ENCODE peak calls at places on chromosomes 12 and 14, in five cellular contexts. One of them, this sample, is unnamed.

GRCh38 chr12:34223640-34224039 is 201.3 kb downstream of the ALG10 start:
- DNase-seq in mammary epithelial cell: no peak
- DNase-seq in left ventricle myocardium inferior: no peak
- DNase-seq in GM06990: no peak
- DNase-seq in PC-3: no peak
- DNase-seq in this sample: no peak

GRCh38 chr12:109764123-109764522 is 50.5 kb downstream of the FAM222A start:
- DNase-seq in mammary epithelial cell: no peak
- DNase-seq in left ventricle myocardium inferior: no peak
- DNase-seq in GM06990: no peak
- DNase-seq in PC-3: no peak
- DNase-seq in this sample: no peak

GRCh38 chr14:23310546-23310945 is 3.9 kb downstream of the BCL2L2 start:
- DNase-seq in mammary epithelial cell: no peak
- DNase-seq in left ventricle myocardium inferior: no peak
- DNase-seq in GM06990: no peak
- DNase-seq in PC-3: no peak
- DNase-seq in this sample: no peak

GRCh38 chr14:96987771-96988170 is 190.6 kb downstream of the VRK1 start:
- DNase-seq in mammary epithelial cell: no peak
- DNase-seq in left ventricle myocardium inferior: no peak
- DNase-seq in GM06990: no peak
- DNase-seq in PC-3: no peak
- DNase-seq in this sample: no peak

GRCh38 chr14:96072746-96073145 is 33.6 kb downstream of the C14orf132 start:
- DNase-seq in mammary epithelial cell: no peak
- DNase-seq in left ventricle myocardium inferior: no peak
- DNase-seq in GM06990: no peak
- DNase-seq in PC-3: peak; percentile 26
- DNase-seq in this sample: no peak

GRCh38 chr12:75715323-75715644 is 203.9 kb upstream of the KRR1 start:
- DNase-seq in mammary epithelial cell: no peak
- DNase-seq in left ventricle myocardium inferior: no peak
- DNase-seq in GM06990: no peak
- DNase-seq in PC-3: no peak
- DNase-seq in this sample: no peak

GRCh38 chr14:89308232-89308959 is 108.6 kb downstream of the FOXN3 start:
- DNase-seq in mammary epithelial cell: no peak
- DNase-seq in left ventricle myocardium inferior: no peak
- DNase-seq in GM06990: peak; percentile 67
- DNase-seq in PC-3: peak; percentile 25
- DNase-seq in this sample: no peak

GRCh38 chr12:27914956-27915355 is 57.6 kb downstream of the PTHLH start:
- DNase-seq in mammary epithelial cell: no peak
- DNase-seq in left ventricle myocardium inferior: no peak
- DNase-seq in GM06990: no peak
- DNase-seq in PC-3: no peak
- DNase-seq in this sample: no peak

GRCh38 chr12:65720739-65721138 is 103.5 kb upstream of the HMGA2 start:
- DNase-seq in mammary epithelial cell: no peak
- DNase-seq in left ventricle myocardium inferior: no peak
- DNase-seq in GM06990: no peak
- DNase-seq in PC-3: no peak
- DNase-seq in this sample: no peak

GRCh38 chr14:61512026-61512425 is 183.3 kb upstream of the HIF1A start:
- DNase-seq in mammary epithelial cell: peak; percentile 30
- DNase-seq in left ventricle myocardium inferior: no peak
- DNase-seq in GM06990: no peak
- DNase-seq in PC-3: no peak
- DNase-seq in this sample: no peak

GRCh38 chr12:110575326-110575725 is 7.8 kb downstream of the PPTC7 start:
- DNase-seq in mammary epithelial cell: no peak
- DNase-seq in left ventricle myocardium inferior: no peak
- DNase-seq in GM06990: no peak
- DNase-seq in PC-3: no peak
- DNase-seq in this sample: no peak

GRCh38 chr12:124828264-124829007 is 35.2 kb downstream of the SCARB1 start:
- DNase-seq in mammary epithelial cell: peak; percentile 87
- DNase-seq in left ventricle myocardium inferior: no peak
- DNase-seq in GM06990: no peak
- DNase-seq in PC-3: peak; percentile 72
- DNase-seq in this sample: peak; percentile 46

GRCh38 chr14:99522934-99523660 is 41.9 kb downstream of the CCNK start:
- DNase-seq in mammary epithelial cell: no peak
- DNase-seq in left ventricle myocardium inferior: peak; percentile 15
- DNase-seq in GM06990: no peak
- DNase-seq in PC-3: no peak
- DNase-seq in this sample: no peak

GRCh38 chr12:83027021-83027723 is 340.5 kb downstream of the TMTC2 start:
- DNase-seq in mammary epithelial cell: no peak
- DNase-seq in left ventricle myocardium inferior: no peak
- DNase-seq in GM06990: no peak
- DNase-seq in PC-3: no peak
- DNase-seq in this sample: no peak
- TF ChIP-seq CTCF in mammary epithelial cell: no peak
- TF ChIP-seq CTCF in left ventricle myocardium inferior: no peak
- TF ChIP-seq CTCF in GM06990: no peak
- TF ChIP-seq CTCF in PC-3: no peak
- TF ChIP-seq CTCF in this sample: no peak

DNA sequence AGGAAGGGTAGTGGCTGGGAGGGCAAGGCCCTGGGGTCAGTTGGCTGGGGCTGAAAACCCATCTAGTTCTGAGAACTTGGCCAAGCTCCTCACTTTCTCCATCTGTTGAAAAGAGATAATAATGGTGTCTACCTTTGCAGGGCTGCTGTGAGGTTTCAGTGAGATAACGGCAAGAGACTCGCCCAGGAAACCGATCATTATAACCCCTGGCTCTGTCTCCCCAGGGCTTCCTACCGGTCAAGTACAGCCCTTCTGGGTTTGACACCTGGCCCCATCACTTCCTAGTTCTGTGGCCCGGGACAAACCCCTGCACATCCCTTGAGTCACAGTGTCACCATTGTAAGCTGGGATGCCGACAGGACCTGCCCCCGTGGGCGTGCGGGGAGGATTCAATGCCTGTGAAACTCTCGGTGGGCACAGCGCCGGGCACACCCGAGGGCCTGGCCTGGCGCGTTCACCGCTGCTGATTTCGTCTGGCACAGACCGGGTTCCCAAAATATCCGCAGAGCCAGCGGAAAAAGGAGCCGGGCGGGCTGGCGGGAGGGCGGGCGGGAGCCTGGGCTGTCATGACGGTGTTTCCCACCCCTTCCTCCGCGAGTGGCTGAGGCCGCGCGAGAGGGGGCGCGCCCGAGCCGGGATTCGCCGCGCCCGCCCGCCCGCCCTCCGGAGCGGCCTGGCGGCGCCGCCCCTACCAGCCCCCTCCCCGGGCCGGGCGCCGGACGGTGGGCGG is 4.5 kb downstream of the KMT5A start:
- DNase-seq in mammary epithelial cell: peak; percentile 62
- DNase-seq in left ventricle myocardium inferior: peak; percentile 84
- DNase-seq in GM06990: peak; percentile 78
- DNase-seq in PC-3: peak; percentile 76
- DNase-seq in this sample: peak; percentile 50
- TF ChIP-seq CTCF in mammary epithelial cell: no peak
- TF ChIP-seq CTCF in left ventricle myocardium inferior: peak; percentile 26
- TF ChIP-seq CTCF in GM06990: no peak
- TF ChIP-seq CTCF in PC-3: no peak
- TF ChIP-seq CTCF in this sample: no peak

GRCh38 chr14:106518054-106518943 is 991.9 kb downstream of the TMEM121 start:
- DNase-seq in mammary epithelial cell: no peak
- DNase-seq in left ventricle myocardium inferior: peak; percentile 32
- DNase-seq in GM06990: no peak
- DNase-seq in PC-3: no peak
- DNase-seq in this sample: no peak
- TF ChIP-seq CTCF in mammary epithelial cell: no peak
- TF ChIP-seq CTCF in left ventricle myocardium inferior: no peak
- TF ChIP-seq CTCF in GM06990: peak; percentile 61
- TF ChIP-seq CTCF in PC-3: no peak
- TF ChIP-seq CTCF in this sample: no peak

GRCh38 chr12:4355843-4356327 is 23.6 kb downstream of the FGF23 start:
- DNase-seq in mammary epithelial cell: peak; percentile 9
- DNase-seq in left ventricle myocardium inferior: no peak
- DNase-seq in GM06990: no peak
- DNase-seq in PC-3: peak; percentile 32
- DNase-seq in this sample: peak; percentile 42

GRCh38 chr12:4355150-4355842 is 24.2 kb downstream of the FGF23 start:
- DNase-seq in mammary epithelial cell: no peak
- DNase-seq in left ventricle myocardium inferior: no peak
- DNase-seq in GM06990: no peak
- DNase-seq in PC-3: no peak
- DNase-seq in this sample: no peak

DNA sequence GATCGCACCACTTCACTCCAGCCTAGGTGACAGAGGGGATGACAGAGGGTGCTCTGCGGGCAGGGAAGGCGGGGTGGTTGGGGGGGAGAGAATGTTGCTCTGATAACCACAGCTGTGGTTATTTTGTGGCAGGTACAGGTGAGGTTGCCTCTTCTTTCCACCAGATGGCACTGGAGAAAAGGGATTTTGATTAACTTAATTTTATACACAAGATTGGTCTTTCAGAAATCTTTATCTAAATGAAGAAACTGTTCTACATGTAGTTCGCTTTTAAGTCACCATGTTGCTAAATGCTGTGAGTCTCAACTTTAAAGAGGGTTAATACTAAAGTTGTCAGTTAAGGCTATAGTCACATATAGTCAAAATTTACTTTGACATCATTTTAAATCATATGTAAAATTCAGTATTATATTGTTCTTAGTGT is 25.7 kb downstream of the FGF23 start:
- DNase-seq in mammary epithelial cell: peak; percentile 11
- DNase-seq in left ventricle myocardium inferior: no peak
- DNase-seq in GM06990: no peak
- DNase-seq in PC-3: peak; percentile 41
- DNase-seq in this sample: no peak
- TF ChIP-seq CTCF in mammary epithelial cell: peak; percentile 27
- TF ChIP-seq CTCF in left ventricle myocardium inferior: peak; percentile 67
- TF ChIP-seq CTCF in GM06990: peak; percentile 41
- TF ChIP-seq CTCF in PC-3: peak; percentile 51
- TF ChIP-seq CTCF in this sample: peak; percentile 54

GRCh38 chr14:93648440-93649168 is 139.7 kb downstream of the PRIMA1 start:
- DNase-seq in mammary epithelial cell: peak; percentile 23
- DNase-seq in left ventricle myocardium inferior: no peak
- DNase-seq in GM06990: no peak
- DNase-seq in PC-3: peak; percentile 44
- DNase-seq in this sample: peak; percentile 3
- TF ChIP-seq CTCF in mammary epithelial cell: peak; percentile 36
- TF ChIP-seq CTCF in left ventricle myocardium inferior: peak; percentile 50
- TF ChIP-seq CTCF in GM06990: peak; percentile 27
- TF ChIP-seq CTCF in PC-3: peak; percentile 56
- TF ChIP-seq CTCF in this sample: peak; percentile 33

GRCh38 chr14:47536341-47536740 is 139.1 kb downstream of the MDGA2 start:
- DNase-seq in mammary epithelial cell: no peak
- DNase-seq in left ventricle myocardium inferior: no peak
- DNase-seq in GM06990: no peak
- DNase-seq in PC-3: no peak
- DNase-seq in this sample: no peak

GRCh38 chr14:47541652-47542051 is 133.8 kb downstream of the MDGA2 start:
- DNase-seq in mammary epithelial cell: no peak
- DNase-seq in left ventricle myocardium inferior: no peak
- DNase-seq in GM06990: no peak
- DNase-seq in PC-3: no peak
- DNase-seq in this sample: no peak

GRCh38 chr14:47539065-47539464 is 136.3 kb downstream of the MDGA2 start:
- DNase-seq in mammary epithelial cell: no peak
- DNase-seq in left ventricle myocardium inferior: no peak
- DNase-seq in GM06990: no peak
- DNase-seq in PC-3: peak; percentile 43
- DNase-seq in this sample: peak; percentile 8
- TF ChIP-seq CTCF in mammary epithelial cell: no peak
- TF ChIP-seq CTCF in left ventricle myocardium inferior: peak; percentile 48
- TF ChIP-seq CTCF in GM06990: no peak
- TF ChIP-seq CTCF in PC-3: peak; percentile 65
- TF ChIP-seq CTCF in this sample: peak; percentile 54

GRCh38 chr14:85535916-85536834 is 6.2 kb downstream of the FLRT2 start:
- DNase-seq in mammary epithelial cell: peak; percentile 56
- DNase-seq in left ventricle myocardium inferior: no peak
- DNase-seq in GM06990: no peak
- DNase-seq in PC-3: peak; percentile 35
- DNase-seq in this sample: no peak
- TF ChIP-seq CTCF in mammary epithelial cell: peak; percentile 42
- TF ChIP-seq CTCF in left ventricle myocardium inferior: peak; percentile 62
- TF ChIP-seq CTCF in GM06990: no peak
- TF ChIP-seq CTCF in PC-3: peak; percentile 46
- TF ChIP-seq CTCF in this sample: peak; percentile 29

This sample was measured in brain microvascular endothelial cell.